ENCODE peak calls at places on chromosomes 4 and X, in ten cellular contexts. X, M, G, R, B, A, T, D, V and W are unnamed samples.

GRCh38 chr4:96525901-96526300 is 686.0 kb downstream of the PDHA2 start:
- DNase-seq in X (no peak), M (no peak), G (no peak), R (no peak), B (no peak), A (no peak), T (no peak), D (no peak), V (no peak), W (no peak)

GRCh38 chr4:101621120-101621519 is 169.4 kb upstream of the BANK1 start:
- DNase-seq in X (no peak), M (no peak), G (peak), R (no peak), B (no peak), A (no peak), T (no peak), D (no peak), V (no peak), W (no peak)

GRCh38 chr4:10810411-10810810 is 125.8 kb upstream of the CLNK start:
- DNase-seq in X (no peak), M (no peak), G (no peak), R (no peak), B (no peak), A (no peak), T (no peak), D (no peak), V (no peak), W (no peak)

GRCh38 chrX:134544614-134545255 is 84.8 kb downstream of the HPRT1 start:
- DNase-seq in X (no peak), M (no peak), G (no peak), R (no peak), B (no peak), A (no peak), T (peak), D (peak), V (no peak), W (no peak)

GRCh38 chr4:12644261-12644660 is 839.9 kb downstream of the RAB28 start:
- DNase-seq in X (no peak), M (no peak), G (no peak), R (no peak), B (no peak), A (no peak), T (no peak), D (no peak), V (no peak), W (no peak)

GRCh38 chrX:150036641-150037040 is 98.3 kb upstream of the EOLA2 start:
- DNase-seq in X (no peak), M (no peak), G (no peak), R (no peak), B (no peak), A (no peak), T (no peak), D (no peak), V (no peak), W (no peak)

GRCh38 chr4:109930872-109931271 is 18.2 kb downstream of the EGF start:
- DNase-seq in X (no peak), M (no peak), G (no peak), R (no peak), B (no peak), A (no peak), T (no peak), D (peak), V (no peak), W (no peak)

GRCh38 chr4:24363751-24364150 is 220.6 kb downstream of the DHX15 start:
- DNase-seq in X (no peak), M (no peak), G (no peak), R (no peak), B (no peak), A (no peak), T (no peak), D (no peak), V (no peak), W (no peak)

GRCh38 chrX:349196-349595 is 30.6 kb upstream of the GTPBP6 start:
- DNase-seq in X (no peak), M (no peak), G (no peak), R (no peak), B (peak), A (no peak), T (no peak), D (no peak), V (no peak), W (no peak)

GRCh38 chr4:40301592-40301991 is 33.5 kb upstream of the CHRNA9 start:
- DNase-seq in X (peak), M (no peak), G (no peak), R (no peak), B (peak), A (no peak), T (no peak), D (no peak), V (no peak), W (no peak)

GRCh38 chrX:129653985-129654651 is 638 bp downstream of the APLN start:
- DNase-seq in X (peak), M (no peak), G (no peak), R (peak), B (no peak), A (peak), T (peak), D (peak), V (peak), W (peak)

GRCh38 chrX:124388562-124388961 is 42.2 kb downstream of the SH2D1A start:
- DNase-seq in X (no peak), M (no peak), G (peak), R (peak), B (no peak), A (no peak), T (peak), D (peak), V (peak), W (peak)

GRCh38 chrX:70452143-70452733 is 7.6 kb downstream of the DLG3 start:
- DNase-seq in X (no peak), M (peak), G (peak), R (peak), B (peak), A (no peak), T (peak), D (peak), V (peak), W (peak)

GRCh38 chrX:23373129-23373804 is 38.6 kb downstream of the PTCHD1 start:
- DNase-seq in X (no peak), M (no peak), G (peak), R (peak), B (no peak), A (no peak), T (no peak), D (no peak), V (no peak), W (no peak)

GRCh38 chr4:89152972-89153371 is 41.6 kb downstream of the TIGD2 start:
- DNase-seq in X (no peak), M (no peak), G (no peak), R (no peak), B (no peak), A (no peak), T (no peak), D (no peak), V (no peak), W (peak)

GRCh38 chrX:24767557-24767956 is 73.8 kb downstream of the POLA1 start:
- DNase-seq in X (no peak), M (no peak), G (peak), R (no peak), B (no peak), A (no peak), T (no peak), D (no peak), V (no peak), W (no peak)

GRCh38 chrX:152635941-152636340 is 1.8 kb upstream of the GABRQ start:
- DNase-seq in X (no peak), M (peak), G (peak), R (peak), B (no peak), A (peak), T (no peak), D (peak), V (no peak), W (no peak)

GRCh38 chr4:70080205-70080604 is 30.0 kb downstream of the HTN1 start:
- DNase-seq in X (no peak), M (no peak), G (no peak), R (no peak), B (no peak), A (no peak), T (no peak), D (no peak), V (no peak), W (no peak)

GRCh38 chrX:111168314-111168713 is 72.3 kb downstream of the PAK3 start:
- DNase-seq in X (no peak), M (no peak), G (peak), R (peak), B (no peak), A (no peak), T (no peak), D (no peak), V (no peak), W (no peak)

GRCh38 chr4:142379277-142380051 is 466.6 kb downstream of the INPP4B start:
- DNase-seq in X (no peak), M (no peak), G (peak), R (peak), B (no peak), A (no peak), T (no peak), D (peak), V (no peak), W (peak)

GRCh38 chr4:140971077-140971792 is 162.0 kb downstream of the RNF150 start:
- DNase-seq in X (no peak), M (no peak), G (no peak), R (no peak), B (no peak), A (no peak), T (no peak), D (no peak), V (no peak), W (no peak)

GRCh38 chrX:129609395-129609794 is 45.4 kb downstream of the APLN start:
- DNase-seq in X (no peak), M (no peak), G (no peak), R (no peak), B (no peak), A (no peak), T (no peak), D (no peak), V (no peak), W (no peak)

GRCh38 chrX:149493567-149494562 is 11.2 kb downstream of the IDS start:
- DNase-seq in X (peak), M (no peak), G (no peak), R (peak), B (no peak), A (no peak), T (no peak), D (no peak), V (no peak), W (no peak)

GRCh38 chrX:15382809-15383208 is 1.4 kb downstream of the VEGFD start:
- DNase-seq in X (no peak), M (no peak), G (no peak), R (no peak), B (no peak), A (no peak), T (no peak), D (no peak), V (no peak), W (no peak)

GRCh38 chrX:46927718-46928117 is 15.5 kb downstream of the JADE3 start:
- DNase-seq in X (no peak), M (no peak), G (no peak), R (no peak), B (no peak), A (no peak), T (no peak), D (no peak), V (no peak), W (no peak)

GRCh38 chr4:139419388-139419914 is 34.5 kb upstream of the RAB33B start:
- DNase-seq in X (no peak), M (peak), G (peak), R (no peak), B (no peak), A (no peak), T (no peak), D (peak), V (peak), W (no peak)

GRCh38 chr4:145934434-145935047 is 4.1 kb downstream of the ZNF827 start:
- DNase-seq in X (no peak), M (no peak), G (no peak), R (no peak), B (no peak), A (no peak), T (no peak), D (no peak), V (no peak), W (no peak)

GRCh38 chrX:29872831-29873230 is 342.5 kb upstream of the MAGEB2 start:
- DNase-seq in X (no peak), M (no peak), G (no peak), R (no peak), B (no peak), A (no peak), T (no peak), D (no peak), V (no peak), W (no peak)

GRCh38 chr4:99653921-99654890 is 3.4 kb downstream of the C4orf54 start:
- DNase-seq in X (no peak), M (no peak), G (no peak), R (no peak), B (no peak), A (no peak), T (no peak), D (no peak), V (no peak), W (no peak)
- TF ChIP-seq POLR2A in X (no peak), M (no peak), G (no peak), R (no peak), B (no peak), A (no peak), T (no peak), D (no peak), V (no peak), W (no peak)

GRCh38 chrX:66016905-66017658 is 22.8 kb downstream of the VSIG4 start:
- DNase-seq in X (no peak), M (no peak), G (no peak), R (no peak), B (no peak), A (no peak), T (no peak), D (no peak), V (no peak), W (no peak)

GRCh38 chrX:66015906-66016689 is 23.8 kb downstream of the VSIG4 start:
- DNase-seq in X (no peak), M (no peak), G (no peak), R (no peak), B (no peak), A (no peak), T (no peak), D (no peak), V (no peak), W (no peak)

GRCh38 chrX:66014560-66014959 is 25.3 kb downstream of the VSIG4 start:
- DNase-seq in X (no peak), M (no peak), G (no peak), R (no peak), B (no peak), A (no peak), T (no peak), D (no peak), V (no peak), W (no peak)

GRCh38 chrX:66014084-66014483 is 25.8 kb downstream of the VSIG4 start:
- DNase-seq in X (no peak), M (no peak), G (no peak), R (no peak), B (no peak), A (no peak), T (no peak), D (no peak), V (no peak), W (no peak)

DNA sequence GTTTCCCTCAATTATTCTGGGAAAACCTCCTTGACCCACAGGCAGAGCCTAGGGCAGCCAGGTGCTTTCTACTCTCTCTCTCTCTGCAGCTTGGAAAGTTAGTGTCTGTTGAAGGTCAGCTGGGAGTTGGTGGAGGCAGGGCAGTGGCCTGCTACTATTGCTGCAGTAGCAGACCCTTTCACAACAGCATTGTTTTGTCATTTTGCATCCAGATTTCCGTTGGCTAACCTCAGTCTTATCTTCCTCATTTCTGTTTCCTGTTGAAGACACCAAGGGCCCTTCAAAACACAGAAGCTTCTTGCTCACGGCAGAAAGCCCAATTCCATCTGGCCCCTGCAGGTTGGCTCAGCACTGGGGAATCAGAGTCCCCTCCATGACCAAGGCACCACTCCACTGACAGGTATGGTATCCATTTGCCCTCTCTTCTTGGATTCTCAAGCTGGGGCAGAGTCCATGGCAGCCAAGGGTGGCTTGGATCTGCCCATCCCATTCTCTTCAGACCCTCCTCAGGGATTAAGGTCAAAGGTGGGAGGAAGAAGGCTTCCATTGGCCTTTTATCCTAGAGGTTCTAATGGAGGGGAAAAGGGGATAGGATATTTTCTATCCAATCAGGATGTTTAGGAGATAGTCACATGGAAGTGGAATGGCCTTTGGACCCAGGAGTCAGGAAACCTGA is 24.6 kb downstream of the VSIG4 start:
- DNase-seq in X (no peak), M (no peak), G (no peak), R (no peak), B (peak), A (no peak), T (no peak), D (no peak), V (no peak), W (no peak)
- TF ChIP-seq POLR2A in X (no peak), M (no peak), G (no peak), R (no peak), B (peak), A (no peak), T (no peak), D (no peak), V (no peak), W (no peak)

DNA sequence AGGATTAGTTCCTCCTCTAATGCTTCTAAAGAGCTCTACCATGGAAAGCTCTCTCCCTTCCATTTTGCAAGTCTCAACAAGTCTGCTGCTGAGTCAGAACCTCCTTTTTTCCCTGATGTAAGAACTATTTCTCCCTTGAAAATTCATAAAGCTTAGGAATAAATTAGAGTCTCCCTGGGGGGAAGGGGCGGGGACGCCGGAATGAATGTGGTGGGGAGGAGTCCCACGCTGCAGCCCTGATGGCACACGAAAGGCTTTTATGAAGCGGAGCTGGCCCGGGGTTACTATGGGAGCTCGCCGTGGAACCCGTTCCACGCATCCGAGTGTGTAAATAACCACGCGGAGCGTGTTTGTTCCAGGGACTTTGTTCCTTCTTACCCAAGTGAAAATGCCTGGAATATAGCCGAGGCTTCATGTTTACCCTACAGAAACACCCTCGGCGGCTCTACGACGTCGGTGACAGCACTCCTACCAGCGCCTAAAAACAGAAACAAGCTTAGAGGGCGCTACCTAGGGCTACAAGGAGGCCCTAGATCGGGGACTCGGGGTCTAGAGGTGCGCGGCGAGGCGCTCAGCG is 945 bp upstream of the CPEB2 start:
- DNase-seq in X (peak), M (peak), G (peak), R (peak), B (peak), A (no peak), T (peak), D (peak), V (peak), W (no peak)
- TF ChIP-seq POLR2A in X (no peak), M (no peak), G (peak), R (no peak), B (no peak), A (no peak), T (no peak), D (peak), V (no peak), W (peak)

DNA sequence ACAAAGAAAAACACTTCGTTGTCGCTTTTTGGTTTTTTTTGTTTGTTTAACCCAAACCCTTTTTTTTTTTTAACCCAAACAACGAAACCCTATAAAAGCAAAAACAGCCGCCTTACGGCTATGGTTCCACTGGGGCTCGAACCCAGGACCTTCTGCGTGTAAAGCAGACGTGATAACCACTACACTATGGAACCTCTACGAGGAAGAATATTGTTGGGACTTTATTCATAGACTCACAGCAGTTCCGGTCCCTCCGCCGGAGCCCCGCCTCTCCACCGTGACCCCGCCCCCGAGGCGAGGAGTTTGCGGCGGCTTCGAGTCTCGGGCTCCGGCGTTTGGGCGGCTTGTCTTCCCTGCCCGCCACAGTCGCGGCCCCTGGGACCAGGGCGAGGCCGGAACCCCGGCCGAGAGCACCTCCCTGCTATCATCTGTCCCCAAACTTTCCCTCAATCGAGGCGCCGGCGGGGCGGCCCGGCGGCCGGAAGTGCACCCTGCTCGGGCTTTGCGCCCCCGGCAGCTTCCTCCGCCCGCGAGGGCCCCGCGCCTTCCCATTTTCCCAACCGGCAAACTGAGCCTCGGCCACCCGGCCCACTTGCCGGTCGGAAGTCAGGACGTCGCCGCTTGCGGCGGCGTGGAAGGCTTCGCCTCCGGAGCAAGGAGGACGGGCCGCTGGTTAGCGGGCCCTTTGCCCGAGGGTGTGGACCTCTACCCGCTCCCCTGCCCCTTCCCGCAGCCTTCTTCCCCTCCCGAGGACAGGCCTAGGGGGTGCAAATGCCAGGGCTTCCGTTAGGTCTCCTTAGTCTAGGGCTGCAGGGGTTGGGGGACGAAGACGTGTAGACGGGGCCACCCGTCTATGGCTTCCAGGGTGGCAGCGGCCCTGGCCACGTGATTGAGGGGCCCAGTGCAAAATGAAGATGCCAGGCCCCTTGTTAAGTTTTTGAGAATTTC is 3.2 kb upstream of the RS1 start:
- DNase-seq in X (peak), M (peak), G (peak), R (peak), B (peak), A (no peak), T (peak), D (peak), V (peak), W (peak)
- TF ChIP-seq POLR2A in X (no peak), M (peak), G (no peak), R (peak), B (no peak), A (peak), T (no peak), D (peak), V (peak), W (peak)